ENCODE peak calls at places on chromosomes 3 and 15, in five cellular contexts. H is mammary epithelial cell, T is EH, V is dorsolateral prefrontal cortex, M is NCI-H1417. A is an unnamed sample.

GRCh38 chr15:63492541-63493077 is 11.8 kb upstream of the USP3 start:
- DNase-seq in V (no peak), M (no peak), T (peak; percentile 76), H (no peak), A (no peak)

GRCh38 chr3:1752205-1752604 is 346.5 kb upstream of the CNTN4 start:
- DNase-seq in M (no peak), V (no peak), T (no peak), H (peak; percentile 66), A (no peak)

GRCh38 chr3:64988188-64988587 is 300.4 kb upstream of the ADAMTS9 start:
- DNase-seq in M (no peak), H (peak; percentile 70), V (no peak), T (no peak), A (peak; percentile 58)

GRCh38 chr3:123949606-123950005 is 11.4 kb downstream of the CCDC14 start:
- DNase-seq in T (peak; percentile 86), M (no peak), V (no peak), H (peak; percentile 62), A (peak; percentile 46)

GRCh38 chr15:83565553-83566159 is 88.3 kb upstream of the ADAMTSL3 start:
- DNase-seq in M (peak; percentile 4), V (no peak), T (peak; percentile 9), H (peak; percentile 31), A (no peak)

GRCh38 chr15:74317820-74318375 is 49.5 kb downstream of the CYP11A1 start:
- DNase-seq in T (peak; percentile 94), M (peak; percentile 90), H (no peak), V (no peak), A (no peak)

GRCh38 chr3:24060055-24060454 is 115.0 kb downstream of the NR1D2 start:
- DNase-seq in H (peak; percentile 82), V (no peak), T (peak; percentile 81), M (no peak), A (peak; percentile 56)

GRCh38 chr3:31634485-31634884 is 101.8 kb downstream of the STT3B start:
- DNase-seq in H (peak; percentile 65), M (no peak), V (no peak), T (peak; percentile 97), A (peak; percentile 3)

GRCh38 chr3:67384790-67385397 is 269.5 kb downstream of the SUCLG2 start:
- DNase-seq in H (peak; percentile 17), V (peak; percentile 36), M (no peak), T (peak; percentile 59), A (no peak)

GRCh38 chr3:51712963-51713362 is 6.1 kb downstream of the GRM2 start:
- DNase-seq in M (no peak), H (no peak), T (no peak), V (no peak), A (no peak)

GRCh38 chr15:97077930-97078329 is 747.4 kb downstream of the NR2F2 start:
- DNase-seq in V (no peak), H (no peak), T (no peak), M (no peak), A (no peak)

GRCh38 chr3:189588061-189588817 is 43.0 kb upstream of the TP63 start:
- DNase-seq in M (no peak), V (no peak), T (peak; percentile 90), H (peak; percentile 90), A (peak; percentile 44)

GRCh38 chr3:14725015-14725431 is 50.1 kb downstream of the C3orf20 start:
- DNase-seq in M (no peak), T (peak; percentile 66), H (no peak), V (no peak), A (no peak)

GRCh38 chr15:40793216-40793989 is 13.5 kb upstream of the ZFYVE19 start:
- DNase-seq in T (peak; percentile 92), V (no peak), M (no peak), H (peak; percentile 96), A (peak; percentile 78)

GRCh38 chr15:23033979-23034378 is 5.4 kb downstream of the TUBGCP5 start:
- DNase-seq in T (no peak), V (no peak), H (no peak), M (no peak), A (no peak)

GRCh38 chr15:90031231-90031791 is 30.2 kb downstream of the ZNF710 start:
- DNase-seq in H (peak; percentile 36), V (no peak), T (peak; percentile 73), M (no peak), A (no peak)

GRCh38 chr15:71295242-71296031 is 180.2 kb downstream of the THSD4 start:
- DNase-seq in M (no peak), V (no peak), H (peak; percentile 100), T (peak; percentile 100), A (peak; percentile 99)

GRCh38 chr3:877001-877400 is 215.8 kb upstream of the CNTN6 start:
- DNase-seq in V (no peak), T (no peak), H (no peak), M (no peak), A (no peak)

GRCh38 chr15:80426316-80426715 is 22.1 kb downstream of the ARNT2 start:
- DNase-seq in T (no peak), H (no peak), M (no peak), V (peak; percentile 75), A (no peak)

GRCh38 chr3:193827039-193827669 is 234.1 kb downstream of the OPA1 start:
- DNase-seq in T (no peak), M (no peak), V (no peak), H (no peak), A (no peak)

GRCh38 chr3:184590795-184591194 is 29.2 kb downstream of the EPHB3 start:
- DNase-seq in T (no peak), M (no peak), V (no peak), H (no peak), A (no peak)